ENCODE peak calls at places on chromosomes 2 and 18, in eight cellular contexts. H is upper lobe of right lung; A is left ventricle myocardium superior; S is natural killer cell; E is SK-N-SH treated with all-trans-retinoic acid at 6 μM for 48 hours; X is activated naive CD8-positive, alpha-beta T cell treated with anti-CD3 and anti-CD28 coated beads, Interleukin-2, amount 10 ng/mL, durations not matched to agents 7 days and 5 days; M is gastroesophageal sphincter; Q is heart left ventricle. D is an unnamed sample.

GRCh38 chr2:232420073-232420454 is 13.4 kb downstream of the ALPG start:
- ATAC-seq in H (no peak), A (no peak), S (no peak), E (no peak), X (no peak), M (no peak), Q (no peak), D (no peak)

GRCh38 chr2:128259585-128259984 is 59.1 kb downstream of the HS6ST1 start:
- ATAC-seq in H (no peak), A (no peak), S (no peak), E (no peak), X (no peak), M (no peak), Q (no peak), D (no peak)

GRCh38 chr18:79585395-79586370 is 93.9 kb upstream of the CTDP1 start:
- ATAC-seq in H (no peak), A (no peak), S (no peak), E (no peak), X (no peak), M (no peak), Q (no peak), D (no peak)

GRCh38 chr2:148917431-148917830 is 42.4 kb downstream of the KIF5C start:
- ATAC-seq in H (no peak), A (no peak), S (no peak), E (no peak), X (no peak), M (no peak), Q (no peak), D (no peak)

GRCh38 chr2:196437626-196438025 is 201.9 kb upstream of the CCDC150 start:
- ATAC-seq in H (no peak), A (no peak), S (no peak), E (no peak), X (no peak), M (no peak), Q (no peak), D (no peak)

GRCh38 chr2:1970341-1970740 is 226.0 kb upstream of the PXDN start:
- ATAC-seq in H (no peak), A (no peak), S (no peak), E (no peak), X (no peak), M (no peak), Q (no peak), D (no peak)

GRCh38 chr2:118403658-118404451 is 315.6 kb downstream of the INSIG2 start:
- ATAC-seq in H (no peak), A (no peak), S (no peak), E (no peak), X (no peak), M (no peak), Q (no peak), D (peak; percentile 68)

GRCh38 chr18:59885579-59886163 is 14.1 kb upstream of the PMAIP1 start:
- ATAC-seq in H (no peak), A (no peak), S (peak; percentile 74), E (peak; percentile 80), X (peak; percentile 70), M (no peak), Q (no peak), D (no peak)

GRCh38 chr2:190717764-190718651 is 69.1 kb downstream of the NAB1 start:
- ATAC-seq in H (no peak), A (no peak), S (no peak), E (no peak), X (no peak), M (no peak), Q (no peak), D (no peak)

GRCh38 chr2:56299166-56299806 is 115.5 kb downstream of the CCDC85A start:
- ATAC-seq in H (no peak), A (no peak), S (no peak), E (peak; percentile 75), X (no peak), M (no peak), Q (no peak), D (no peak)

GRCh38 chr2:67841711-67842110 is 221.1 kb downstream of the C1D start:
- ATAC-seq in H (no peak), A (no peak), S (no peak), E (no peak), X (no peak), M (no peak), Q (no peak), D (no peak)

GRCh38 chr18:22470511-22471181 is 52.9 kb upstream of the CTAGE1 start:
- ATAC-seq in H (peak; percentile 16), A (peak; percentile 41), S (no peak), E (no peak), X (no peak), M (no peak), Q (peak; percentile 23), D (no peak)

GRCh38 chr2:71736091-71736878 is 282.9 kb downstream of the DYSF start:
- ATAC-seq in H (peak; percentile 53), A (peak; percentile 82), S (no peak), E (no peak), X (no peak), M (peak; percentile 39), Q (peak; percentile 65), D (no peak)

GRCh38 chr2:159251296-159252173 is 35.0 kb downstream of the WDSUB1 start:
- ATAC-seq in H (no peak), A (peak; percentile 20), S (no peak), E (no peak), X (no peak), M (no peak), Q (peak; percentile 37), D (no peak)

D was measured in esophagus mucosa.